ENCODE peak calls at places on chromosomes 12 and 14, in five cellular contexts. T, O, H, P and N are unnamed samples.

GRCh38 chr12:45543887-45544286 is 185.6 kb upstream of the ARID2 start:
- DNase-seq in T (peak; percentile 5), O (peak; percentile 19), H (peak; percentile 67), P (no peak), N (peak; percentile 84)

GRCh38 chr12:3257411-3257810 is 180.2 kb downstream of the TSPAN9 start:
- DNase-seq in T (no peak), O (no peak), H (no peak), P (peak; percentile 3), N (no peak)

GRCh38 chr12:56391721-56392120 is 29.1 kb upstream of the APOF start:
- DNase-seq in T (no peak), O (no peak), H (no peak), P (no peak), N (peak; percentile 26)

GRCh38 chr14:50697659-50698290 is 29.7 kb upstream of the SAV1 start:
- DNase-seq in T (no peak), O (no peak), H (no peak), P (no peak), N (no peak)

GRCh38 chr14:74846968-74847549 is 28.9 kb downstream of the PROX2 start:
- DNase-seq in T (no peak), O (no peak), H (no peak), P (no peak), N (no peak)

GRCh38 chr12:81078469-81079196 is 754 bp downstream of the ACSS3 start:
- DNase-seq in T (no peak), O (no peak), H (no peak), P (peak; percentile 20), N (no peak)

GRCh38 chr14:44030963-44031362 is 476.1 kb downstream of the FSCB start:
- DNase-seq in T (no peak), O (no peak), H (no peak), P (no peak), N (no peak)

GRCh38 chr14:23428686-23429495 is 6.6 kb downstream of the MYH7 start:
- DNase-seq in T (no peak), O (no peak), H (no peak), P (no peak), N (no peak)

GRCh38 chr12:124539084-124540041 is 28.0 kb downstream of the NCOR2 start:
- DNase-seq in T (no peak), O (no peak), H (no peak), P (peak; percentile 71), N (no peak)